ENCODE peak calls at places on chromosome 10, in six cellular contexts. W, O, C, B, M and D are unnamed samples.

GRCh38 chr10:126669188-126669587 is 1.3 kb downstream of the C10orf90 start:
- DNase-seq in M (no peak), W (no peak), O (no peak), B (no peak), C (no peak), D (no peak)

GRCh38 chr10:22851865-22852239 is 76.0 kb upstream of the ARMC3 start:
- DNase-seq in C (no peak), W (no peak), O (no peak), B (no peak), M (no peak), D (no peak)

GRCh38 chr10:61463035-61463909 is 10.1 kb upstream of the TMEM26 start:
- DNase-seq in C (no peak), B (no peak), O (no peak), W (no peak), M (no peak), D (no peak)

GRCh38 chr10:5611899-5612680 is 54.3 kb downstream of the ASB13 start:
- DNase-seq in W (no peak), C (no peak), B (no peak), M (no peak), O (no peak), D (no peak)

GRCh38 chr10:121440461-121440860 is 157.8 kb downstream of the FGFR2 start:
- DNase-seq in W (no peak), B (no peak), M (no peak), O (no peak), C (no peak), D (no peak)

GRCh38 chr10:118027397-118027796 is 19.3 kb downstream of the RAB11FIP2 start:
- DNase-seq in M (no peak), O (no peak), C (no peak), W (no peak), B (no peak), D (no peak)

GRCh38 chr10:119859422-119860258 is 13.0 kb downstream of the MCMBP start:
- DNase-seq in W (no peak), C (no peak), O (no peak), M (no peak), B (no peak), D (peak)

GRCh38 chr10:43114031-43114742 is 24.1 kb upstream of the CSGALNACT2 start:
- DNase-seq in B (no peak), W (no peak), C (no peak), M (no peak), O (no peak), D (no peak)

GRCh38 chr10:87622290-87623004 is 37.2 kb upstream of the PAPSS2 start:
- DNase-seq in M (no peak), B (no peak), W (no peak), C (peak), O (no peak), D (no peak)

GRCh38 chr10:49595713-49596492 is 14.2 kb upstream of the SLC18A3 start:
- DNase-seq in M (no peak), C (no peak), O (no peak), B (no peak), W (no peak), D (no peak)

GRCh38 chr10:129719415-129719739 is 244.7 kb downstream of the EBF3 start:
- DNase-seq in W (no peak), B (no peak), M (no peak), C (peak), O (no peak), D (no peak)

GRCh38 chr10:70617798-70618568 is 15.4 kb upstream of the PRF1 start:
- DNase-seq in W (no peak), O (no peak), B (no peak), M (no peak), C (no peak), D (no peak)

GRCh38 chr10:73946253-73947145 is 35.6 kb downstream of the PLAU start:
- DNase-seq in O (no peak), M (no peak), B (no peak), C (no peak), W (no peak), D (no peak)

GRCh38 chr10:32349968-32350738 is 3.2 kb upstream of the EPC1 start:
- DNase-seq in B (no peak), W (no peak), M (no peak), O (no peak), C (no peak), D (no peak)

GRCh38 chr10:80442879-80443278 is 11.2 kb upstream of the TSPAN14 start:
- DNase-seq in C (no peak), W (no peak), O (no peak), B (no peak), M (no peak), D (no peak)

GRCh38 chr10:88281592-88282268 is 301.4 kb downstream of the RNLS start:
- DNase-seq in M (no peak), W (no peak), O (no peak), B (no peak), C (no peak), D (no peak)

GRCh38 chr10:133235891-133236321 is 1.7 kb upstream of the VENTX start:
- DNase-seq in B (no peak), M (no peak), C (peak), W (no peak), O (no peak), D (no peak)
- H3K4me3 ChIP-seq in B (no peak), M (peak), C (no peak), W (peak), O (peak), D (no peak)

GRCh38 chr10:54620352-54620751 is 180.7 kb downstream of the PCDH15 start:
- DNase-seq in C (no peak), W (no peak), B (no peak), O (no peak), M (no peak), D (no peak)

GRCh38 chr10:54622017-54622416 is 179.0 kb downstream of the PCDH15 start:
- DNase-seq in O (no peak), M (no peak), C (no peak), W (no peak), B (no peak), D (no peak)
- H3K27ac ChIP-seq in O (no peak), M (no peak), C (no peak), W (no peak), B (no peak), D (no peak)

DNA sequence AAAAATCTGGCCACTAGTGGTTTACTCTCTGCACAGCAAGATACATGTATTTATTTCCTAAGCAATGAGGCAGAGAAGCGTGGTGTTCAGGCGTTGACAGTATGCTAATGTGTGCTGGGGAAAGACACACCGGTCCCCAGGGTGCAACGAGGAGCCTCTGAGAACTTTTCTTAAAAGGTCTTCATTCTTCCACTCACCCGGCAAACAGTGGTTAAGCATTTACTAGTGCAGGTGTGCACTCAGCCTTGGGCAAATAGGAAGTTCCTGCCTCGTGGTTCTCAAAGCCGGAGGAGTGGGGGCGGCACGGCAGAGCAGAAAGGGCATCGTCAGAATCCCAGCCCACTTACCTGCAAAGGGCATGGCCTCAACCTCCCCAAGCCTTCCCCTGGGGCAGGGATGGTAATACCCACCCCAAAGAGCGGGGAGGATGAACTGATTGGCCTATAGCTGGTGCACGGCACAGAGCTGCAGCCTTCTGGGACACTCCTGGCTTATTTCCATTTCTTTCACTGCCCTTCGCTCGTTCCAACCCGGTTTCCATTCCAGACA is 184.3 kb upstream of the CTBP2 start:
- DNase-seq in C (no peak), B (no peak), W (no peak), O (peak), M (peak), D (no peak)
- H3K4me3 ChIP-seq in C (no peak), B (no peak), W (no peak), O (peak), M (peak), D (no peak)

DNA sequence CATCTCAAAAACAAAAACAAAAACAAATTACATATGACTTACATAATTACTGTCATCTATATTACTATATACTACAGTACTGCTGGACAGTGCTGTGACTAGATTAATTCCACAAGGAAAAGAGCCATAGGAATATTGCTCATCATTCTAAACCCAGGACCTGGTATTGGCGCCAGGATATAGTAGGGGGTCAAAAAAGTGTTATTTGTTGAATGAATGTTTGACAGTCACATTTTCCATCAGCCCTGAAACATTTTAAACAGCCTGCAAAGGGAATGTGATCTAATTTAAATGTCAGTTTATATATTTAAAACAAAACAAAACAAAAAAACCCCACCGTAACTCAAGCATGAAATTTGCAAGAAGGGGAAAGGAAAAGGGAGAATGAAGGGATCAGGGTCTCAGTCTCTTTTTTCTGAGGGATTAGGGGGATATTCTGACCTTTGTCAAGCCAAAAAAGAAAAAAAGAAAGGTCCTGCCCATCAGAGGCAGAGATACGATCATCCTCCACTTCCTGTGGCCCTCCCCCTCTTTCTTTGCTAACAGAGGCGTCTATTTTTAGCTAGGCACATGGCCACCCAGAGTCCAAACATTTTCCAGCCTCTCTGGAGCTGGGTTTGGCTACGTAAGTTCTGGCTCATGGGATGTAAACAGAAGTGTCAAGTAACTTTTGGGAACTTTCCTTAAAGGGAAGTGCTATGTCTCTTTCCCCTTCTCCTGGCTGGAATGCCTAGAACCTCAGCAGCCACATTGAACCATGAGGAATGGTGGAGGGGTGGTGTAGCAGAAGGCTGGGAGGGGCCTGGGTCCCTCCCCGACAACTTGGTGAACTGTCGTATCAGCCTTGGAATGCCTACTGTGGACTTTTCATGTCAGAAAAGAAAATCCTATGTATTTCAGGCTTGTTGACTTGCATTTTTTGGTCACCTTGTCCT is 44.6 kb upstream of the DLG5 start:
- DNase-seq in C (no peak), O (peak), W (peak), M (peak), B (peak), D (peak)
- H3K27ac ChIP-seq in C (no peak), O (peak), W (peak), M (peak), B (no peak), D (peak)

GRCh38 chr10:99530108-99531025 is 2.4 kb upstream of the NKX2-3 start:
- DNase-seq in W (no peak), M (peak), B (no peak), C (peak), O (no peak), D (no peak)
- H3K4me3 ChIP-seq in W (no peak), M (peak), B (no peak), C (peak), O (peak), D (no peak)

GRCh38 chr10:77857272-77857671 is 69.3 kb downstream of the DLG5 start:
- DNase-seq in B (no peak), C (no peak), O (peak), W (no peak), M (no peak), D (no peak)
- H3K27ac ChIP-seq in B (no peak), C (no peak), O (no peak), W (no peak), M (no peak), D (no peak)